ENCODE peak calls at places on chromosomes 1 and 21, in ten cellular contexts. S, X, C, H, J, N, K, Y, Z and D are unnamed samples.

GRCh38 chr1:41371630-41372599 is 10.7 kb downstream of the FOXO6 start:
- DNase-seq in Y (no peak), X (peak; percentile 50), S (no peak), C (peak; percentile 31), Z (no peak), K (peak; percentile 85), J (peak; percentile 68), N (peak; percentile 38), H (no peak), D (no peak)

GRCh38 chr1:41390171-41390570 is 28.9 kb downstream of the FOXO6 start:
- DNase-seq in N (no peak), Z (no peak), K (no peak), S (no peak), Y (no peak), H (no peak), J (peak; percentile 41), X (no peak), C (no peak), D (no peak)

GRCh38 chr21:43188181-43188580 is 19.4 kb downstream of the CRYAA start:
- DNase-seq in X (peak; percentile 15), Y (peak; percentile 6), H (no peak), J (peak; percentile 25), Z (no peak), N (no peak), S (no peak), K (no peak), C (no peak), D (peak; percentile 27)

GRCh38 chr1:22930235-22930912 is 42.3 kb downstream of the LACTBL1 start:
- DNase-seq in Z (no peak), C (peak; percentile 52), N (no peak), S (no peak), H (peak; percentile 75), Y (peak; percentile 30), X (peak; percentile 71), J (peak; percentile 78), K (peak; percentile 95), D (peak; percentile 63)

GRCh38 chr21:19198801-19199200 is 795.2 kb upstream of the TMPRSS15 start:
- DNase-seq in X (no peak), S (no peak), J (no peak), Z (no peak), Y (no peak), C (no peak), K (no peak), H (no peak), N (no peak), D (no peak)

GRCh38 chr1:96291468-96291867 is 430.1 kb upstream of the PTBP2 start:
- DNase-seq in K (no peak), N (no peak), X (no peak), Z (no peak), S (no peak), H (no peak), J (no peak), C (no peak), Y (no peak), D (no peak)

GRCh38 chr1:30032302-30032701 is 691.1 kb downstream of the MATN1 start:
- DNase-seq in Y (no peak), X (no peak), Z (no peak), S (no peak), H (no peak), K (no peak), N (no peak), C (peak; percentile 1), J (no peak), D (no peak)

GRCh38 chr1:60415696-60416095 is 342.1 kb upstream of the C1orf87 start:
- DNase-seq in J (no peak), C (no peak), Y (no peak), Z (no peak), N (no peak), H (no peak), K (no peak), X (no peak), S (no peak), D (no peak)

GRCh38 chr1:224052767-224053166 is 61.1 kb upstream of the FBXO28 start:
- DNase-seq in S (no peak), Z (no peak), C (no peak), H (no peak), X (no peak), N (no peak), Y (no peak), K (no peak), J (no peak), D (no peak)

GRCh38 chr1:151718011-151718431 is 1.4 kb upstream of the CELF3 start:
- DNase-seq in X (no peak), K (no peak), N (no peak), S (no peak), J (no peak), C (no peak), H (no peak), Z (no peak), Y (no peak), D (no peak)
- H3K27me3 ChIP-seq in X (peaks cover 21% of the 10 kb centered on the region), K (peaks cover 33% of the 10 kb centered on the region), N (no peaks in the 10 kb centered on the region), S (no peaks in the 10 kb centered on the region), J (no peaks in the 10 kb centered on the region), C (no peaks in the 10 kb centered on the region), H (no peaks in the 10 kb centered on the region), Z (peaks cover 55% of the 10 kb centered on the region), Y (no peaks in the 10 kb centered on the region), D (peaks cover 11% of the 10 kb centered on the region)

DNA sequence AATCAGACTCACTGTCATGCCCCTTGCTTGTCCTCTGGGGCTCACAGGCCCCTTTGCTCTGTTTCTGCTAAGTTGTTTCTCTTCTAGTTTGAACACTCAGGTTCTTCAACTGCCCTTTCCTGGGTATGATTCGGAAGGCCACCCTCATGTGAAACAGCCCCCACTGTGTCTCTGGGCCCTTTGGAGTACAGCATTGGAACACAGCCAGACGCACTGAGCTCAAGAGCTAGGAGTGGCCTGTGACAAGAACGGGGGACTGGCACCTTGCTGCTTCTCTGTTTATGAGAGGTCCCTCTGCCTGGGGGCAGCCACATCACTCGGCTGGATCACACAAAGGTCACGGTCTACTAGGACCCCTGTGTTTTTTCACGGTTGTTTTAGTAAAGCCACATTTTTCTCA is 114.4 kb upstream of the ZC3H12A start:
- DNase-seq in S (no peak), N (no peak), J (no peak), K (no peak), H (no peak), Y (no peak), Z (no peak), X (no peak), C (no peak), D (no peak)
- H3K27me3 ChIP-seq in S (no peaks in the 10 kb centered on the region), N (no peaks in the 10 kb centered on the region), J (no peaks in the 10 kb centered on the region), K (no peaks in the 10 kb centered on the region), H (no peaks in the 10 kb centered on the region), Y (peaks cover 9% of the 10 kb centered on the region), Z (no peaks in the 10 kb centered on the region), X (peaks cover 30% of the 10 kb centered on the region), C (no peaks in the 10 kb centered on the region), D (peaks cover 5% of the 10 kb centered on the region)

GRCh38 chr21:33033961-33034413 is 8.3 kb downstream of the OLIG2 start:
- DNase-seq in H (no peak), Y (no peak), K (peak; percentile 49), X (no peak), S (no peak), Z (no peak), N (no peak), J (no peak), C (no peak), D (no peak)
- H3K27me3 ChIP-seq in H (peaks cover 49% of the 10 kb centered on the region), Y (peaks cover 64% of the 10 kb centered on the region), K (peaks cover 83% of the 10 kb centered on the region), X (peaks cover 65% of the 10 kb centered on the region), S (no peaks in the 10 kb centered on the region), Z (no peaks in the 10 kb centered on the region), N (no peaks in the 10 kb centered on the region), J (no peaks in the 10 kb centered on the region), C (peaks cover 42% of the 10 kb centered on the region), D (peaks cover 87% of the 10 kb centered on the region)

DNA sequence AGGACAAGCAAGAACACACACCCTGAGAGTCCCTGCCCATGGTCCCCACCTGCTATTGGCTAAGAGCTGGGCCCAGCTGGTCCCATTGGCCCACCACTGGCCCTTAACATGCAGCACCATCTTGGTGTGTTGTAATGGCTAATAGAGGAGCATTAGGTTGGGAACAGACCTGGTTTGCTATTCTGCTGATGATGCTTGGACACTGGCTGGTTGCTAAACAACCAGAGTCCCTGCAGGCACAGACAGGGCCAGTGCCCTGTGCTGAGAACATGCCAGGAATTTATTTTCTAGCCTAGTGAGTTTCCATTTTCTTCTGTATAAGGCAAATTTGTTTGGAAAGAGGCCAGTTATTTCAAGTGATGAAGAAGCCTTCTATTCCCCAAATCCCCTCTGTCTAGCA is 43.0 kb upstream of the TDRD10 start:
- DNase-seq in H (no peak), K (no peak), X (peak; percentile 21), Y (no peak), C (no peak), Z (no peak), S (no peak), N (no peak), J (no peak), D (no peak)
- H3K27me3 ChIP-seq in H (no peaks in the 10 kb centered on the region), K (no peaks in the 10 kb centered on the region), X (no peaks in the 10 kb centered on the region), Y (no peaks in the 10 kb centered on the region), C (no peaks in the 10 kb centered on the region), Z (no peaks in the 10 kb centered on the region), S (no peaks in the 10 kb centered on the region), N (no peaks in the 10 kb centered on the region), J (no peaks in the 10 kb centered on the region), D (no peaks in the 10 kb centered on the region)

GRCh38 chr1:37255868-37256267 is 218.5 kb upstream of the ZC3H12A start:
- DNase-seq in Y (no peak), K (no peak), N (no peak), Z (no peak), H (no peak), S (no peak), C (no peak), J (no peak), X (no peak), D (no peak)
- H3K27me3 ChIP-seq in Y (peaks cover 25% of the 10 kb centered on the region), K (peaks cover 3% of the 10 kb centered on the region), N (no peaks in the 10 kb centered on the region), Z (no peaks in the 10 kb centered on the region), H (no peaks in the 10 kb centered on the region), S (no peaks in the 10 kb centered on the region), C (no peaks in the 10 kb centered on the region), J (no peaks in the 10 kb centered on the region), X (peaks cover 49% of the 10 kb centered on the region), D (peaks cover 5% of the 10 kb centered on the region)

GRCh38 chr1:39729842-39730241 is 8.8 kb upstream of the PPIE start:
- DNase-seq in S (no peak), X (no peak), J (no peak), Z (no peak), N (no peak), H (no peak), K (no peak), Y (no peak), C (no peak), D (no peak)

GRCh38 chr1:39733161-39733560 is 5.5 kb upstream of the PPIE start:
- DNase-seq in H (no peak), K (no peak), J (no peak), N (no peak), Z (no peak), X (no peak), S (no peak), Y (no peak), C (no peak), D (no peak)

GRCh38 chr1:39735731-39736130 is 3.0 kb upstream of the PPIE start:
- DNase-seq in S (no peak), X (no peak), K (no peak), N (no peak), Y (no peak), C (no peak), H (no peak), J (no peak), Z (no peak), D (no peak)

GRCh38 chr1:39729030-39729429 is 9.7 kb upstream of the PPIE start:
- DNase-seq in J (no peak), X (no peak), K (no peak), Z (no peak), S (no peak), H (no peak), Y (no peak), C (no peak), N (no peak), D (no peak)

DNA sequence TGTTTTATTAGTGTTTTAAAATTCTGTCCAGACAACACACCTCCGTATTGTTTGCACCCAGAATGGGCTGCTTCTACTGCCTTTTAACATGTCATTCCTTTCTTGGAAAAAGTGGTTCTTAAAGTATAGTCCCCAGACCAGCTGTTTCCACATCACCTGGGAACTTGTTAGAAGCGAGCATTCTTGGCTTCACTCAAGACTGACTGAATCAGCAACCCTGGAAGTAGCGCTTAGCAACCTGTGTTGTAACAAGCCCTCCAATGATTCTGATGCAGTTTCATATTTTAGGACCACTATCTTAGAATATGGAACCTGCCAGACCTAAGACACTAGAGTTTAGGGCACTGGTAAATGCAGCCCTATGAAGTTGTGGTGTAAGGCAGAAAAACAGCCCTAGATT is 6.0 kb upstream of the PPIE start:
- DNase-seq in X (no peak), N (no peak), C (no peak), Z (no peak), J (no peak), K (no peak), Y (no peak), H (no peak), S (no peak), D (no peak)
- H3K27me3 ChIP-seq in X (peaks cover 40% of the 10 kb centered on the region), N (no peaks in the 10 kb centered on the region), C (peaks cover 16% of the 10 kb centered on the region), Z (peaks cover 29% of the 10 kb centered on the region), J (no peaks in the 10 kb centered on the region), K (peaks cover 72% of the 10 kb centered on the region), Y (peaks cover 29% of the 10 kb centered on the region), H (no peaks in the 10 kb centered on the region), S (no peaks in the 10 kb centered on the region), D (peaks cover 32% of the 10 kb centered on the region)